ENCODE peak calls at places on chromosomes 16 and 17, in seven cellular contexts. P is HL-60, I is aorta, G is NCI-H1436, B is NCI-H510A, X is progenitor cell of endocrine pancreas, V is epithelial cell of esophagus. J is an unnamed sample.

GRCh38 chr16:84667600-84668309 is 19.4 kb downstream of the KLHL36 start:
- DNase-seq in P (no peak), I (no peak), G (no peak), B (no peak), X (no peak), V (no peak), J (no peak)

GRCh38 chr17:57401556-57402488 is 145.5 kb downstream of the MSI2 start:
- DNase-seq in X (no peak), B (no peak), V (no peak), G (no peak), I (no peak), P (no peak), J (no peak)

GRCh38 chr16:57617604-57618111 is 10.8 kb upstream of the ADGRG1 start:
- DNase-seq in P (no peak), B (no peak), V (no peak), X (no peak), I (peak; percentile 13), G (no peak), J (no peak)

GRCh38 chr17:40290629-40291296 is 3.1 kb downstream of the CDC6 start:
- DNase-seq in I (no peak), X (no peak), V (peak; percentile 93), G (peak; percentile 49), P (peak; percentile 38), B (no peak), J (no peak)

GRCh38 chr16:6492742-6493141 is 839.9 kb upstream of the RBFOX1 start:
- DNase-seq in X (no peak), I (no peak), V (no peak), P (no peak), G (no peak), B (no peak), J (no peak)

GRCh38 chr17:48335858-48336500 is 94.0 kb downstream of the SKAP1 start:
- DNase-seq in B (peak; percentile 64), G (peak; percentile 52), I (no peak), V (peak; percentile 53), X (no peak), P (no peak), J (no peak)

GRCh38 chr17:29622337-29623282 is at the start of gene CORO6:
- DNase-seq in B (no peak), I (no peak), X (peak; percentile 63), P (no peak), V (peak; percentile 37), G (peak; percentile 82), J (peak; percentile 82)

GRCh38 chr16:68711421-68712139 is 25.5 kb upstream of the CDH1 start:
- DNase-seq in V (no peak), P (peak; percentile 90), B (no peak), I (peak; percentile 62), X (no peak), G (no peak), J (peak; percentile 34)

GRCh38 chr16:81876273-81876900 is 97.3 kb downstream of the PLCG2 start:
- DNase-seq in V (no peak), G (no peak), B (no peak), P (no peak), I (no peak), X (no peak), J (no peak)

GRCh38 chr16:29645699-29646187 is 17.3 kb upstream of the SPN start:
- DNase-seq in I (peak; percentile 25), V (peak; percentile 9), P (peak; percentile 91), B (no peak), X (no peak), G (no peak), J (peak; percentile 56)

J was measured in GM06990.